ENCODE peak calls at places on chromosomes 7 and 10, in four cellular contexts. T is small intestine, I is neural progenitor cell, S is adrenal gland. B is an unnamed sample.

GRCh38 chr7:85054306-85054705 is 132.6 kb downstream of the SEMA3D start:
- DNase-seq in T (no peak), I (peak), S (no peak), B (no peak)

GRCh38 chr10:130167193-130167592 is 31.0 kb downstream of the GLRX3 start:
- DNase-seq in T (peak), I (no peak), S (no peak), B (no peak)

GRCh38 chr7:40673285-40673684 is 538.5 kb downstream of the SUGCT start:
- DNase-seq in T (no peak), I (no peak), S (no peak), B (no peak)

GRCh38 chr10:98848361-98848760 is 387.3 kb downstream of the HPSE2 start:
- DNase-seq in T (no peak), I (no peak), S (no peak), B (no peak)

GRCh38 chr10:24824124-24824523 is 100.4 kb upstream of the ARHGAP21 start:
- DNase-seq in T (no peak), I (no peak), S (no peak), B (no peak)

GRCh38 chr10:113071446-113071845 is 121.4 kb downstream of the TCF7L2 start:
- DNase-seq in T (peak), I (no peak), S (peak), B (peak)

GRCh38 chr7:136128050-136128449 is 150.9 kb upstream of the MTPN start:
- DNase-seq in T (no peak), I (no peak), S (no peak), B (no peak)

GRCh38 chr10:80596391-80597257 is 58.9 kb downstream of the SH2D4B start:
- DNase-seq in T (peak), I (peak), S (no peak), B (peak)

GRCh38 chr7:17130281-17131059 is 168.0 kb upstream of the AHR start:
- DNase-seq in T (no peak), I (peak), S (no peak), B (peak)

GRCh38 chr10:77970869-77971803 is 44.6 kb upstream of the DLG5 start:
- DNase-seq in T (peak), I (peak), S (peak), B (peak)

GRCh38 chr7:23712368-23713284 is 2.6 kb downstream of the STK31 start:
- DNase-seq in T (peak), I (peak), S (no peak), B (no peak)

GRCh38 chr7:100604976-100605911 is 3.1 kb downstream of the PCOLCE start:
- DNase-seq in T (peak), I (peak), S (peak), B (peak)

GRCh38 chr7:129225931-129226572 is 1.2 kb downstream of the AHCYL2 start:
- DNase-seq in T (no peak), I (peak), S (no peak), B (peak)

GRCh38 chr7:90857595-90857994 is 261.5 kb downstream of the CDK14 start:
- DNase-seq in T (no peak), I (no peak), S (no peak), B (peak)

GRCh38 chr10:112360308-112361270 is 13.3 kb upstream of the ACSL5 start:
- DNase-seq in T (peak), I (no peak), S (peak), B (peak)

GRCh38 chr10:93068411-93069244 is 5.1 kb upstream of the CYP26A1 start:
- DNase-seq in T (no peak), I (peak), S (no peak), B (no peak)

GRCh38 chr10:119896061-119896655 is 3.6 kb downstream of the SEC23IP start:
- DNase-seq in T (peak), I (no peak), S (no peak), B (peak)

GRCh38 chr7:19069842-19070241 is 47.6 kb downstream of the TWIST1 start:
- DNase-seq in T (no peak), I (peak), S (no peak), B (no peak)

GRCh38 chr10:100896876-100897461 is 15.8 kb upstream of the SLF2 start:
- DNase-seq in T (no peak), I (no peak), S (no peak), B (no peak)

GRCh38 chr7:28677668-28678067 is 265.4 kb downstream of the CREB5 start:
- DNase-seq in T (no peak), I (no peak), S (no peak), B (no peak)

GRCh38 chr7:141045842-141046630 is 27.8 kb upstream of the TMEM178B start:
- DNase-seq in T (no peak), I (no peak), S (no peak), B (no peak)

GRCh38 chr7:46715579-46715978 is 794.5 kb upstream of the IGFBP3 start:
- DNase-seq in T (no peak), I (no peak), S (no peak), B (no peak)

GRCh38 chr7:47581821-47582747 is at the start of gene TNS3:
- DNase-seq in T (peak), I (peak), S (peak), B (peak)

GRCh38 chr7:157675427-157675930 is 338.7 kb downstream of the DNAJB6 start:
- DNase-seq in T (no peak), I (no peak), S (peak), B (no peak)
- H3K4me3 ChIP-seq in T (no peak), I (no peak), S (no peak), B (no peak)

GRCh38 chr10:79074732-79075131 is 6.0 kb downstream of the ZMIZ1 start:
- DNase-seq in T (peak), I (peak), S (no peak), B (peak)
- H3K4me3 ChIP-seq in T (no peak), I (no peak), S (no peak), B (no peak)

GRCh38 chr7:94178247-94178646 is 174.1 kb upstream of the BET1 start:
- DNase-seq in T (no peak), I (no peak), S (no peak), B (no peak)
- H3K4me3 ChIP-seq in T (no peak), I (no peak), S (no peak), B (no peak)

GRCh38 chr7:112224186-112224585 is 17.7 kb downstream of the ZNF277 start:
- DNase-seq in T (no peak), I (no peak), S (no peak), B (peak)

GRCh38 chr7:112225006-112225405 is 18.5 kb downstream of the ZNF277 start:
- DNase-seq in T (no peak), I (no peak), S (no peak), B (no peak)

GRCh38 chr7:112228632-112229031 is 22.1 kb downstream of the ZNF277 start:
- DNase-seq in T (no peak), I (no peak), S (no peak), B (no peak)

GRCh38 chr7:112223310-112223709 is 16.8 kb downstream of the ZNF277 start:
- DNase-seq in T (no peak), I (no peak), S (no peak), B (no peak)

DNA sequence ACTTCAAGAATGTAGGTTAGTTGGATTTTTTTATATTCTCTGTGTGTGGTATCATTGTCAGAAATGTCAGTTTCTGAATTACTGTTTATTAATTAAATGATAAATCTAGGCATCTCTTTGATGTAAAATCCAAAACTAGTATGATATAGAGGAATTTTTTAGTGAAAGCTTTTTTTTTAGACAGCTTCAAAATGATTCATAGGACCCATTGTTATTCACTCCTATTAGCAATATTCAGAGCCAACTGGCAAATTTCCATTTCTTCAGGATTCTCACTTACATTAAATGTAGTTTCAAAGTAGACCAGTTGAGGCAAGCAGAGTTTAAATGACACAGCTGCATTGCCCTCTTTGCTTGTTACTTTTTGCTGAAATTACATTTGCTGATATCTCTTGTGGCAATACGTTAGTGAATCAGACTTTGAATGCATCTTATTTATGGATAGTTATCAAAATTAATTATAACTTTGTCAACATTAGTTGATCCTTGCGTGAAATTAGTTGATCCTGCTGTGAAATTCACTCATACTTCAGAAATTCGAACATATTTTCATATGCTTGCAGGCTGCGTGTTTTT is 20.3 kb downstream of the ZNF277 start:
- DNase-seq in T (no peak), I (no peak), S (no peak), B (no peak)
- H3K4me3 ChIP-seq in T (no peak), I (no peak), S (no peak), B (no peak)

DNA sequence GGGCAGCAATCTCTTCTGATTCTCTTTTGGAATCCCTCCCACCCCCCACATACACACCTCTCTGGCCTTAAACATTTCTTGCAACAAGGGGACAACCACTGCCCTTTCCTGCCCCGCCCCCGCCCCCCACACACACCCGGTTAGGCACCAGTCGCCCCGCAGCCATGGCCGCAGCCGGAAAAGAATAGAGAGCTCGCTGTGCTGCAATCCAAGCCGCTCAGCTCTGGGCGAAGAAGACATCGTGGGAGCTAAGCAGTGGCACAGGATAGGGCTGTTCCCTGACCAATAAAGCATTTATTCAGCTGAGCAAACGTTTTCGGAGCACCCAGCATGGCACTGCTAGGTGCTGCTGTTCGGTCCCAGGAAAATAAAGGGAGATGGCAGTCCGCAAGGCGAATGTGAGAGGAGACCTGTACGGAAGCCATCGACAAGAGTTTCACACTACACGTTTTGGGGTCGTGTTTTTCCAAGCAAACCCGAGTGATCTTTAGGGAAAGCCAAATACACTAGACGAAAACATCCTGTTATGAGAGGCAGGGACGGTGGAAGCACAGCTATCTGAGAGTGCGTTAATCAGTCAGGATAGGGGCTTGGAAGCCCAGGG is 18.3 kb downstream of the SKIDA1 start:
- DNase-seq in T (no peak), I (peak), S (no peak), B (no peak)
- H3K4me3 ChIP-seq in T (no peak), I (peak), S (no peak), B (no peak)

GRCh38 chr10:8921583-8921982 is 867.1 kb downstream of the GATA3 start:
- DNase-seq in T (no peak), I (no peak), S (no peak), B (no peak)
- H3K4me3 ChIP-seq in T (no peak), I (no peak), S (no peak), B (no peak)

B was measured in body of pancreas.